ENCODE peak calls at places on chromosomes 2 and 18, in ten cellular contexts. D is ovary, F is lower lobe of right lung, C is astrocyte of the spinal cord, A is Peyer's patch, N is left ventricle myocardium inferior, J is kidney epithelial cell, P is heart left ventricle, Z is HL-60, V is tibial nerve. Y is an unnamed sample.

GRCh38 chr2:173104156-173104555 is 28.5 kb downstream of the MAP3K20 start:
- DNase-seq in P (no peak), N (no peak), V (no peak), F (no peak), Z (no peak), A (no peak), C (no peak), D (no peak), J (no peak), Y (no peak)

GRCh38 chr2:63842149-63843061 is 709 bp downstream of the UGP2 start:
- DNase-seq in C (peak), N (no peak), A (no peak), F (no peak), J (no peak), V (peak), D (peak), Z (peak), P (peak), Y (peak)

GRCh38 chr2:144414324-144414845 is 105.5 kb downstream of the ZEB2 start:
- DNase-seq in J (peak), F (peak), D (no peak), N (no peak), P (peak), C (peak), A (no peak), V (no peak), Z (peak), Y (peak)

GRCh38 chr18:70420151-70420898 is 131.5 kb downstream of the SOCS6 start:
- DNase-seq in J (no peak), V (no peak), N (no peak), Z (peak), P (no peak), C (peak), D (no peak), A (no peak), F (no peak), Y (peak)

GRCh38 chr2:43216629-43217028 is 9.8 kb downstream of the ZFP36L2 start:
- DNase-seq in C (no peak), V (no peak), J (no peak), Z (no peak), A (no peak), N (no peak), D (no peak), P (no peak), F (peak), Y (no peak)

GRCh38 chr18:58431215-58431614 is 197.7 kb downstream of the ALPK2 start:
- DNase-seq in C (no peak), N (no peak), F (no peak), V (no peak), A (no peak), P (no peak), J (no peak), D (no peak), Z (no peak), Y (no peak)

GRCh38 chr2:52340185-52340584 is 1308.3 kb upstream of the NRXN1 start:
- DNase-seq in D (no peak), Z (no peak), F (no peak), V (no peak), P (no peak), J (no peak), C (peak), A (no peak), N (no peak), Y (no peak)

GRCh38 chr2:72934683-72935610 is 17.6 kb downstream of the EMX1 start:
- DNase-seq in N (no peak), V (no peak), Z (no peak), P (no peak), F (no peak), A (no peak), D (no peak), J (no peak), C (no peak), Y (no peak)

GRCh38 chr2:166765141-166765540 is 123.1 kb upstream of the XIRP2 start:
- DNase-seq in N (no peak), V (no peak), A (no peak), P (no peak), F (no peak), J (no peak), D (no peak), C (peak), Z (no peak), Y (no peak)

GRCh38 chr2:240319855-240320560 is 115.5 kb upstream of the GPC1 start:
- DNase-seq in V (no peak), D (peak), F (no peak), N (no peak), Z (no peak), A (no peak), C (peak), P (peak), J (peak), Y (peak)

GRCh38 chr2:143717053-143717452 is 587.8 kb downstream of the ARHGAP15 start:
- DNase-seq in V (no peak), Z (no peak), C (peak), J (no peak), P (no peak), A (no peak), N (no peak), D (peak), F (no peak), Y (peak)

GRCh38 chr2:122341007-122341406 is 585.6 kb downstream of the TSN start:
- DNase-seq in J (peak), Z (no peak), D (no peak), F (no peak), P (no peak), V (no peak), N (no peak), C (no peak), A (no peak), Y (peak)

GRCh38 chr18:49619792-49620191 is 57.9 kb downstream of the LIPG start:
- DNase-seq in J (no peak), V (no peak), C (no peak), D (no peak), N (no peak), F (no peak), Z (no peak), A (no peak), P (no peak), Y (no peak)

GRCh38 chr2:241224851-241225438 is 36.5 kb downstream of the ANO7 start:
- DNase-seq in P (no peak), A (no peak), V (no peak), Z (no peak), F (no peak), N (peak), J (no peak), C (no peak), D (no peak), Y (no peak)

GRCh38 chr18:8364385-8364784 is 244.9 kb upstream of the RAB12 start:
- DNase-seq in A (no peak), D (no peak), N (no peak), F (no peak), P (no peak), Z (no peak), V (no peak), J (no peak), C (no peak), Y (no peak)

GRCh38 chr2:107809835-107810234 is 16.9 kb upstream of the RGPD4 start:
- DNase-seq in Z (no peak), P (no peak), C (no peak), F (no peak), D (no peak), J (no peak), A (no peak), N (no peak), V (no peak), Y (no peak)

GRCh38 chr2:205845446-205845845 is 163.1 kb downstream of the NRP2 start:
- DNase-seq in F (no peak), N (no peak), V (no peak), P (no peak), A (no peak), Z (no peak), J (no peak), C (no peak), D (no peak), Y (no peak)

GRCh38 chr2:149652520-149652919 is 64.9 kb upstream of the MMADHC start:
- DNase-seq in F (no peak), J (no peak), Z (no peak), D (no peak), V (no peak), A (no peak), P (no peak), C (no peak), N (no peak), Y (peak)

GRCh38 chr18:80176334-80177080 is 67.4 kb downstream of the ADNP2 start:
- DNase-seq in V (no peak), D (no peak), N (no peak), C (no peak), Z (no peak), P (no peak), F (no peak), J (no peak), A (no peak), Y (no peak)

GRCh38 chr2:119402645-119403560 is 28.8 kb upstream of the TMEM37 start:
- DNase-seq in N (peak), F (no peak), P (peak), V (no peak), Z (peak), A (no peak), D (no peak), C (no peak), J (no peak), Y (peak)

GRCh38 chr2:47008381-47009280 is 93.0 kb upstream of the MCFD2 start:
- DNase-seq in Z (no peak), C (peak), V (no peak), J (no peak), D (peak), P (peak), A (no peak), N (peak), F (no peak), Y (peak)

GRCh38 chr2:46534589-46534988 is 55.2 kb downstream of the TMEM247 start:
- DNase-seq in C (no peak), D (no peak), P (no peak), A (no peak), N (no peak), J (no peak), Z (peak), V (no peak), F (no peak), Y (no peak)

GRCh38 chr2:30074023-30074422 is 72.8 kb upstream of the YPEL5 start:
- DNase-seq in P (no peak), C (no peak), F (no peak), V (no peak), N (no peak), J (no peak), A (no peak), Z (no peak), D (no peak), Y (peak)

GRCh38 chr18:59459352-59460059 is 100.4 kb upstream of the LMAN1 start:
- DNase-seq in C (peak), P (no peak), F (no peak), Z (no peak), A (no peak), D (no peak), N (no peak), V (no peak), J (no peak), Y (peak)
- TF ChIP-seq CTCF in C (peak), P (peak), F (peak), Z (peak), A (peak), D (peak), N (peak), V (peak), J (peak), Y (peak)

DNA sequence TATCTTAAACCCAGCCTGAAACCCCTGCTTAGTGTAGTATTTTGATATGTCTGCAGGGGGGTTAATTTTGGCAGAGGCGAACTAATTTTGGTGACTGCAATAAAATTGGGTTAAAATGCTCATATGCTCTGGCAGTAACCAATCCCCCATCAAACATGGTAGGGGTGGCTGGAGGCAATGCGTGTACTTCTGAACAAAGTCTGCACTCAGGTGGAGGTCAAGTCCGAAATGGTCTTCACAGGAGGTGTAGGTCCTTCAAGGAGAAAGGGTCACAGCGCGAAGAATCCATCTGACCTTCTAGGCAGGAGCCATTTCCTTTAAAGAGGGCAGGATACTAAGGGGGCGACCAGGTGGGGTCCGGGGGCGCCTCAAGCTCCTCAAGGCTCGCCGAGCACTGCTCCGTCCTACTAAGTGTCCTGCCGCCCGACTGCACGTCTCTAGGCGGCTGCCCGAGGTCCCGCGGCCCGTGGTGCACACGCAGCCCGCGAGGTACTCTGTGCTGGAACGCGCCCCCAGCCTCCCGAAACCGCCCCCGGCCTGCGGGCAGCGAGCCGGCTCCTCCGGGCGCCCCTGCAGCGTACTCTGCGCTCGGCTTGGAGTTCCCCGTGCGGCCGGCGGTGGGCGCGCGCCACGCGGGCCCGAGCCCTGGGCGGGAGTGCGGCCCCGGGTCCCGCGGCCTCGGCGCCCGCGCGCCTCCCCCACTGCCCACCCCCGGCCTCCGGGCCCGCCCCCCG is 1.7 kb upstream of the LDLRAD4 start:
- DNase-seq in J (no peak), P (peak), F (no peak), N (peak), Z (no peak), V (no peak), A (no peak), C (no peak), D (peak), Y (no peak)
- H3K4me3 ChIP-seq in J (peak), P (peak), F (peak), N (peak), Z (peak), V (peak), A (peak), C (no peak), D (peak), Y (no peak)

GRCh38 chr18:12477606-12478005 is 69.9 kb downstream of the PRELID3A start:
- DNase-seq in D (no peak), A (no peak), C (no peak), N (no peak), P (no peak), Z (no peak), J (no peak), V (no peak), F (no peak), Y (no peak)

GRCh38 chr18:12474876-12475275 is 67.1 kb downstream of the PRELID3A start:
- DNase-seq in F (no peak), C (no peak), V (no peak), A (no peak), N (no peak), J (no peak), P (no peak), Z (no peak), D (no peak), Y (peak)

GRCh38 chr18:12476955-12477354 is 69.2 kb downstream of the PRELID3A start:
- DNase-seq in N (no peak), J (no peak), C (no peak), A (no peak), V (no peak), D (no peak), Z (no peak), F (no peak), P (no peak), Y (no peak)

GRCh38 chr18:12479982-12480381 is 72.3 kb downstream of the PRELID3A start:
- DNase-seq in F (no peak), J (no peak), P (no peak), N (no peak), C (no peak), D (no peak), V (no peak), A (no peak), Z (no peak), Y (no peak)

DNA sequence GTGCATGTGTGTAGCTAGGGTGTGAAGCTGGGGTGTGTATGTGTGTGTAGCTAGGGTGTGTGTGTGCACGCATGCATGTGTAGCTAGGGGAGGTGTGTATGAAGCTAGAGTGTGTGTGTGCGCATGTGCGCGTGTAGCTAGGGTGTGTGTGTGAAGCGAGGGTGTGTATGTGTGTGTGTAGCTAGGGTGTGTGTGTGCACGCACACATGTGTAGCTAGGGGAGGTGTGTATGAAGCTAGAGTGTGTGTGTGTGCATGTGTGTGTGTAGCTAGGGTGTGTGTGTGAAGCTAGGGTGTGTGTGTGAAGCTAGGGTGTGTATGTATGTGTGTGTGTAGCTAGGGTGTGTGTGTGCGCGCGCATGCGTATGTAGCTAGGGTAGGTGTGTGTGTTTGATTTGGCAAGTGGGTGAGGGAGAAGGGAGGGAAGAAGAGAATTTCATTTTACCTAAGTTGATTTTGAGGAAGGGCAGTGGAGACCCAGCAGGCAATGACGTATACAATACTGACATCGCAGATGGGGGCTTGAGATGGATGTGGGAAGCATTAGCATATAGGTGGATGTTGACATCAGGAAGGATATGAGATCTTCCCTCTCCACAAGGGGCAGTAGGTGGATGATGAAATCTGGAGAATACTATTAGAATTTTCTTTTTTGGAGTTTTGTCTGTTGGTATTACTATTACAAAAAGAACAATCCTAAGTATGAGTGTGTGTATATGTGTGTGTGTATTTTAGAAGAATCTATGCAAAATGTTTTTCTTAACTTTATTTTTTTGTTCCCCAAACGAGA is 70.7 kb downstream of the PRELID3A start:
- DNase-seq in V (no peak), C (no peak), N (no peak), A (no peak), F (no peak), J (no peak), D (no peak), Z (no peak), P (no peak), Y (no peak)
- TF ChIP-seq CTCF in V (no peak), C (no peak), N (no peak), A (no peak), F (no peak), J (peak), D (no peak), Z (no peak), P (no peak), Y (no peak)

GRCh38 chr2:217977840-217978535 is 24.8 kb downstream of the TNS1 start:
- DNase-seq in D (no peak), A (no peak), Z (no peak), N (no peak), V (no peak), P (peak), C (no peak), J (no peak), F (no peak), Y (no peak)
- H3K4me3 ChIP-seq in D (peak), A (peak), Z (no peak), N (peak), V (peak), P (peak), C (no peak), J (peak), F (peak), Y (no peak)

GRCh38 chr18:34866310-34866709 is 156.2 kb downstream of the DTNA start:
- DNase-seq in Z (no peak), N (no peak), C (no peak), D (no peak), F (no peak), V (no peak), J (no peak), A (no peak), P (no peak), Y (no peak)

GRCh38 chr18:34866739-34867138 is 156.6 kb downstream of the DTNA start:
- DNase-seq in C (peak), V (no peak), N (no peak), A (no peak), D (no peak), P (no peak), J (no peak), F (no peak), Z (no peak), Y (peak)

GRCh38 chr18:34870916-34871315 is 160.8 kb downstream of the DTNA start:
- DNase-seq in V (no peak), A (no peak), N (no peak), J (no peak), Z (no peak), D (no peak), F (no peak), P (no peak), C (no peak), Y (no peak)

GRCh38 chr18:34864836-34865497 is 154.9 kb downstream of the DTNA start:
- DNase-seq in D (no peak), P (no peak), A (no peak), Z (peak), N (no peak), F (no peak), C (no peak), V (no peak), J (no peak), Y (no peak)

GRCh38 chr18:34867520-34867919 is 157.4 kb downstream of the DTNA start:
- DNase-seq in J (no peak), A (no peak), N (no peak), D (no peak), Z (no peak), C (no peak), P (peak), F (no peak), V (no peak), Y (peak)
- TF ChIP-seq CTCF in J (peak), A (no peak), N (peak), D (no peak), Z (no peak), C (peak), P (no peak), F (no peak), V (no peak), Y (peak)

DNA sequence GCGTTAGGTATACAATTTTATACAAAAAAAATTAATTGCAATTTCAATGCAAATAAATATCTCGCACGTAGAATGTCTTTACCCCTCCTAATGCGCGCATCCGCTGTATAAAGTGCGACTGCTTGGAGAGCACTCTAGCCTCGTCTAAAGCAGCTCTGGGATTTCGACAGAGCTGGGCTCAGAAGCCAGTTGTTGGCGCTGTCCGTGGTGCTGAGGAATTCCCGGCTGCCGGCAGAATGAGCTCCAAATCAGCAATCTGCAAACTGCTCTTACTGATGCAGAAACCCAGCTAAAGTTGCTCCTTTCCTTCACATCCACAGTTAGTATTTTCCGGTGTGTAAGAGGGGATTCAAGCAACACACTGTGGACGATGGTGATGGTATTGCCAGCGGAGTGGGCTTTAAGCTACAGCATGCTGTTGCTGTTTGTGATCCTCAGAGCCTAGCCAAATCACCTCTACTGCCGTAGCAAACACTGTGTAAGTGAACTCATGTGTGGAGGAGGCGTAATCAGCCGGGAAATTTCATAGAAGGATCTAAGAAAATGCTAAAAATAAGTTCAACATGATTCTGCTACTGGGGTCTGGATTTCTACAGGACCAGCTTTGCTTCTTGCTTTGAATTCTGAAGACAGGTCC is at the start of gene VWC2L:
- DNase-seq in P (peak), F (peak), N (peak), C (peak), J (peak), A (no peak), V (peak), D (peak), Z (no peak), Y (peak)
- H3K4me3 ChIP-seq in P (no peak), F (no peak), N (no peak), C (no peak), J (no peak), A (no peak), V (no peak), D (no peak), Z (no peak), Y (no peak)

Y was measured in cardiac fibroblast.